ENCODE peak calls at places on chromosomes 11 and 22, in five cellular contexts. One of them, this sample, is unnamed. For H3K4me1, the result is how much of the 10 kb centered on the place peaks cover.

GRCh38 chr11:48088682-48089050 is 108.3 kb downstream of the PTPRJ start:
- DNase-seq in H1: no peak
- DNase-seq in trophoblast cell: no peak
- DNase-seq in IMR-90: no peak
- DNase-seq in SK-N-SH: no peak
- DNase-seq in this sample: peak

GRCh38 chr11:21511835-21512440 is 680.9 kb upstream of the ANO5 start:
- DNase-seq in H1: peak
- DNase-seq in trophoblast cell: peak
- DNase-seq in IMR-90: no peak
- DNase-seq in SK-N-SH: peak
- DNase-seq in this sample: peak

GRCh38 chr11:7612661-7613393 is 60.5 kb downstream of the CYB5R2 start:
- DNase-seq in H1: no peak
- DNase-seq in trophoblast cell: peak
- DNase-seq in IMR-90: peak
- DNase-seq in SK-N-SH: no peak
- DNase-seq in this sample: peak

GRCh38 chr22:19605508-19606331 is 81.5 kb upstream of the CLDN5 start:
- DNase-seq in H1: no peak
- DNase-seq in trophoblast cell: no peak
- DNase-seq in IMR-90: no peak
- DNase-seq in SK-N-SH: no peak
- DNase-seq in this sample: no peak

GRCh38 chr11:117199061-117199915 is at the start of gene TAGLN:
- DNase-seq in H1: peak
- DNase-seq in trophoblast cell: no peak
- DNase-seq in IMR-90: peak
- DNase-seq in SK-N-SH: no peak
- DNase-seq in this sample: peak

GRCh38 chr11:59473015-59473414 is at the start of gene OR4D10:
- DNase-seq in H1: no peak
- DNase-seq in trophoblast cell: no peak
- DNase-seq in IMR-90: no peak
- DNase-seq in SK-N-SH: no peak
- DNase-seq in this sample: no peak

GRCh38 chr22:30602049-30602448 is 4.9 kb upstream of the TCN2 start:
- DNase-seq in H1: no peak
- DNase-seq in trophoblast cell: no peak
- DNase-seq in IMR-90: peak
- DNase-seq in SK-N-SH: no peak
- DNase-seq in this sample: peak

GRCh38 chr22:43825651-43826050 is 13.5 kb upstream of the EFCAB6 start:
- DNase-seq in H1: no peak
- DNase-seq in trophoblast cell: no peak
- DNase-seq in IMR-90: no peak
- DNase-seq in SK-N-SH: no peak
- DNase-seq in this sample: no peak

GRCh38 chr11:18191376-18191775 is 18.7 kb downstream of the MRGPRX4 start:
- DNase-seq in H1: no peak
- DNase-seq in trophoblast cell: no peak
- DNase-seq in IMR-90: peak
- DNase-seq in SK-N-SH: no peak
- DNase-seq in this sample: no peak

GRCh38 chr22:39176067-39176621 is 23.7 kb upstream of the CBX7 start:
- DNase-seq in H1: peak
- DNase-seq in trophoblast cell: peak
- DNase-seq in IMR-90: peak
- DNase-seq in SK-N-SH: no peak
- DNase-seq in this sample: peak

GRCh38 chr11:69010964-69011623 is 2.0 kb downstream of the MRGPRF start:
- DNase-seq in H1: peak
- DNase-seq in trophoblast cell: no peak
- DNase-seq in IMR-90: peak
- DNase-seq in SK-N-SH: peak
- DNase-seq in this sample: peak

GRCh38 chr11:114890076-114890475 is 211.7 kb downstream of the NXPE2 start:
- DNase-seq in H1: no peak
- DNase-seq in trophoblast cell: no peak
- DNase-seq in IMR-90: no peak
- DNase-seq in SK-N-SH: no peak
- DNase-seq in this sample: no peak

GRCh38 chr22:28883917-28884753 is 763 bp downstream of the ZNRF3 start:
- DNase-seq in H1: peak
- DNase-seq in trophoblast cell: peak
- DNase-seq in IMR-90: peak
- DNase-seq in SK-N-SH: peak
- DNase-seq in this sample: peak

GRCh38 chr22:50162391-50162956 is 8.1 kb upstream of the PANX2 start:
- DNase-seq in H1: no peak
- DNase-seq in trophoblast cell: no peak
- DNase-seq in IMR-90: no peak
- DNase-seq in SK-N-SH: no peak
- DNase-seq in this sample: no peak

GRCh38 chr11:63974259-63975143 is at the start of gene COX8A:
- DNase-seq in H1: peak
- DNase-seq in trophoblast cell: peak
- DNase-seq in IMR-90: peak
- DNase-seq in SK-N-SH: peak
- DNase-seq in this sample: peak

GRCh38 chr11:93528252-93528651 is 14.9 kb downstream of the SMCO4 start:
- DNase-seq in H1: no peak
- DNase-seq in trophoblast cell: no peak
- DNase-seq in IMR-90: no peak
- DNase-seq in SK-N-SH: no peak
- DNase-seq in this sample: no peak

GRCh38 chr11:93487032-93487483 is 56.1 kb downstream of the SMCO4 start:
- DNase-seq in H1: no peak
- DNase-seq in trophoblast cell: no peak
- DNase-seq in IMR-90: no peak
- DNase-seq in SK-N-SH: no peak
- DNase-seq in this sample: no peak

GRCh38 chr11:65558785-65559509 is 788 bp upstream of the LTBP3 start:
- DNase-seq in H1: no peak
- DNase-seq in trophoblast cell: no peak
- DNase-seq in IMR-90: peak
- DNase-seq in SK-N-SH: peak
- DNase-seq in this sample: peak

GRCh38 chr11:22558638-22559037 is 67.0 kb downstream of the FANCF start:
- DNase-seq in H1: no peak
- DNase-seq in trophoblast cell: no peak
- DNase-seq in IMR-90: peak
- DNase-seq in SK-N-SH: peak
- DNase-seq in this sample: peak

GRCh38 chr11:9280655-9281301 is 15.6 kb upstream of the DENND5A start:
- DNase-seq in H1: peak
- DNase-seq in trophoblast cell: no peak
- DNase-seq in IMR-90: peak
- DNase-seq in SK-N-SH: no peak
- DNase-seq in this sample: peak

GRCh38 chr22:50304528-50305392 is 2.7 kb downstream of the PLXNB2 start:
- DNase-seq in H1: no peak
- DNase-seq in trophoblast cell: no peak
- DNase-seq in IMR-90: no peak
- DNase-seq in SK-N-SH: no peak
- DNase-seq in this sample: peak

GRCh38 chr11:19676508-19677379 is 35.9 kb upstream of the NAV2 start:
- DNase-seq in H1: no peak
- DNase-seq in trophoblast cell: no peak
- DNase-seq in IMR-90: no peak
- DNase-seq in SK-N-SH: no peak
- DNase-seq in this sample: no peak

GRCh38 chr11:122509899-122510298 is 145.6 kb upstream of the UBASH3B start:
- DNase-seq in H1: no peak
- DNase-seq in trophoblast cell: no peak
- DNase-seq in IMR-90: no peak
- DNase-seq in SK-N-SH: no peak
- DNase-seq in this sample: no peak

GRCh38 chr11:130531061-130531460 is 82.6 kb downstream of the ADAMTS15 start:
- DNase-seq in H1: no peak
- DNase-seq in trophoblast cell: no peak
- DNase-seq in IMR-90: no peak
- DNase-seq in SK-N-SH: no peak
- DNase-seq in this sample: peak

GRCh38 chr11:15229069-15229468 is 114.3 kb downstream of the INSC start:
- DNase-seq in H1: no peak
- DNase-seq in trophoblast cell: peak
- DNase-seq in IMR-90: peak
- DNase-seq in SK-N-SH: no peak
- DNase-seq in this sample: peak

GRCh38 chr11:13772223-13773046 is 104.0 kb downstream of the FAR1 start:
- DNase-seq in H1: peak
- DNase-seq in trophoblast cell: peak
- DNase-seq in IMR-90: peak
- DNase-seq in SK-N-SH: peak
- DNase-seq in this sample: peak

GRCh38 chr11:75429902-75430691 is 2.9 kb downstream of the KLHL35 start:
- DNase-seq in H1: peak
- DNase-seq in trophoblast cell: peak
- DNase-seq in IMR-90: peak
- DNase-seq in SK-N-SH: peak
- DNase-seq in this sample: peak

GRCh38 chr11:95791385-95792033 is 1.2 kb downstream of the CEP57 start:
- DNase-seq in H1: no peak
- DNase-seq in trophoblast cell: no peak
- DNase-seq in IMR-90: no peak
- DNase-seq in SK-N-SH: no peak
- DNase-seq in this sample: no peak

GRCh38 chr11:472272-472671 is 22.2 kb downstream of the PTDSS2 start:
- DNase-seq in H1: peak
- DNase-seq in trophoblast cell: no peak
- DNase-seq in IMR-90: no peak
- DNase-seq in SK-N-SH: peak
- DNase-seq in this sample: no peak

GRCh38 chr11:9076661-9077060 is 14.7 kb downstream of the SCUBE2 start:
- DNase-seq in H1: peak
- DNase-seq in trophoblast cell: peak
- DNase-seq in IMR-90: no peak
- DNase-seq in SK-N-SH: no peak
- DNase-seq in this sample: no peak

GRCh38 chr11:119684361-119685072 is 44.5 kb downstream of the NECTIN1 start:
- DNase-seq in H1: no peak
- DNase-seq in trophoblast cell: no peak
- DNase-seq in IMR-90: peak
- DNase-seq in SK-N-SH: peak
- DNase-seq in this sample: peak

GRCh38 chr11:19961225-19961624 is 199.1 kb downstream of the DBX1 start:
- DNase-seq in H1: no peak
- DNase-seq in trophoblast cell: no peak
- DNase-seq in IMR-90: no peak
- DNase-seq in SK-N-SH: no peak
- DNase-seq in this sample: no peak

GRCh38 chr11:63866211-63866610 is 27.3 kb downstream of the MARK2 start:
- DNase-seq in H1: no peak
- DNase-seq in trophoblast cell: no peak
- DNase-seq in IMR-90: peak
- DNase-seq in SK-N-SH: no peak
- DNase-seq in this sample: peak

GRCh38 chr11:113249786-113250185 is 64.6 kb upstream of the TTC12 start:
- DNase-seq in H1: no peak
- DNase-seq in trophoblast cell: no peak
- DNase-seq in IMR-90: no peak
- DNase-seq in SK-N-SH: no peak
- DNase-seq in this sample: no peak

GRCh38 chr11:126607776-126608625 is 252.5 kb downstream of the ST3GAL4 start:
- DNase-seq in H1: no peak
- DNase-seq in trophoblast cell: no peak
- DNase-seq in IMR-90: no peak
- DNase-seq in SK-N-SH: no peak
- DNase-seq in this sample: no peak

GRCh38 chr11:109957000-109957399 is 136.2 kb upstream of the ZC3H12C start:
- DNase-seq in H1: no peak
- DNase-seq in trophoblast cell: no peak
- DNase-seq in IMR-90: no peak
- DNase-seq in SK-N-SH: no peak
- DNase-seq in this sample: no peak
- H3K9ac ChIP-seq in H1: no peak
- H3K9ac ChIP-seq in trophoblast cell: no peak
- H3K9ac ChIP-seq in IMR-90: no peak
- H3K9ac ChIP-seq in SK-N-SH: no peak
- H3K9ac ChIP-seq in this sample: no peak

DNA sequence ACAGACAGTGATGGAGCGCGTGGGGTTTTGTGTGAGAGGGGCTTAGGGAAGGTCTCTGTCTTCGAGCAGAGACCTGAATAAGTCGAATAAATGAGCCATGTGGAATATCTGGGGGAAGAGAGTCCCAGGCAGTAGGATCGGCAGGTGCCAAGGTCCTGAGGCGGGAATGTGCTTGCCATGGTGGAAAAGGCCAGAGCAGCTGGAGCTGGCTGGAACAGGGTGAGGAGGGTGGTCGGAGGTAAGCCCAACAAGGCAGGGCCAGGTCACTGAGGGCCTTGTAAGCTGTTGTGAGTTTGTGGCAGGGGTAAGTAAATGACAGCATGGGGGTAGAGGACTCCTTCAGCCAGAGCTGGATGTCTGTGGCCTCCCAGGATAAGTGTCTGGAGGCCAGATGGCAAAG is 71.3 kb downstream of the TP53I11 start:
- DNase-seq in H1: no peak
- DNase-seq in trophoblast cell: no peak
- DNase-seq in IMR-90: no peak
- DNase-seq in SK-N-SH: no peak
- DNase-seq in this sample: no peak
- H3K4me1 ChIP-seq in H1: under half
- H3K4me1 ChIP-seq in trophoblast cell: under half
- H3K4me1 ChIP-seq in IMR-90: under half
- H3K4me1 ChIP-seq in SK-N-SH: under half
- H3K4me1 ChIP-seq in this sample: under half

GRCh38 chr22:32828561-32828960 is 27.1 kb downstream of the TIMP3 start:
- DNase-seq in H1: no peak
- DNase-seq in trophoblast cell: no peak
- DNase-seq in IMR-90: no peak
- DNase-seq in SK-N-SH: no peak
- DNase-seq in this sample: no peak

GRCh38 chr22:32830473-32830872 is 29.0 kb downstream of the TIMP3 start:
- DNase-seq in H1: no peak
- DNase-seq in trophoblast cell: no peak
- DNase-seq in IMR-90: no peak
- DNase-seq in SK-N-SH: no peak
- DNase-seq in this sample: no peak

GRCh38 chr22:32830957-32831356 is 29.5 kb downstream of the TIMP3 start:
- DNase-seq in H1: no peak
- DNase-seq in trophoblast cell: no peak
- DNase-seq in IMR-90: no peak
- DNase-seq in SK-N-SH: no peak
- DNase-seq in this sample: no peak

GRCh38 chr22:32829451-32829851 is 27.9 kb downstream of the TIMP3 start:
- DNase-seq in H1: no peak
- DNase-seq in trophoblast cell: no peak
- DNase-seq in IMR-90: no peak
- DNase-seq in SK-N-SH: no peak
- DNase-seq in this sample: no peak

GRCh38 chr22:32831571-32831970 is 30.1 kb downstream of the TIMP3 start:
- DNase-seq in H1: no peak
- DNase-seq in trophoblast cell: no peak
- DNase-seq in IMR-90: no peak
- DNase-seq in SK-N-SH: no peak
- DNase-seq in this sample: no peak
- H3K9ac ChIP-seq in H1: no peak
- H3K9ac ChIP-seq in trophoblast cell: no peak
- H3K9ac ChIP-seq in IMR-90: no peak
- H3K9ac ChIP-seq in SK-N-SH: no peak
- H3K9ac ChIP-seq in this sample: peak

GRCh38 chr11:72833792-72834501 is 19.7 kb downstream of the ATG16L2 start:
- DNase-seq in H1: no peak
- DNase-seq in trophoblast cell: no peak
- DNase-seq in IMR-90: no peak
- DNase-seq in SK-N-SH: no peak
- DNase-seq in this sample: no peak
- H3K4me1 ChIP-seq in H1: under half
- H3K4me1 ChIP-seq in trophoblast cell: under half
- H3K4me1 ChIP-seq in IMR-90: under half
- H3K4me1 ChIP-seq in SK-N-SH: under half
- H3K4me1 ChIP-seq in this sample: under half